ENCODE peak calls at places on chromosomes 1 and 21, in five cellular contexts. V is activated CD4-positive, alpha-beta T cell treated with anti-CD3 and anti-CD28 coated beads for 48 hours; C is RWPE1; Q is A172; H is GM10248. I is an unnamed sample.

GRCh38 chr1:18957136-18957521 is 653 bp upstream of the IFFO2 start:
- DNase-seq in V (no peak), C (no peak), Q (no peak), H (no peak), I (no peak)

GRCh38 chr1:1889847-1890505 is 911 bp downstream of the GNB1 start:
- DNase-seq in V (peak; percentile 57), C (peak; percentile 49), Q (peak; percentile 16), H (peak; percentile 74), I (peak; percentile 40)

GRCh38 chr1:51410568-51411460 is 80.5 kb upstream of the TTC39A start:
- DNase-seq in V (no peak), C (no peak), Q (no peak), H (peak; percentile 25), I (no peak)

GRCh38 chr1:43622901-43623780 is 26.8 kb upstream of the KDM4A start:
- DNase-seq in V (no peak), C (no peak), Q (no peak), H (no peak), I (no peak)

GRCh38 chr1:226827968-226828513 is 42.4 kb upstream of the PSEN2 start:
- DNase-seq in V (peak; percentile 98), C (peak; percentile 96), Q (peak; percentile 91), H (peak; percentile 94), I (peak; percentile 87)

GRCh38 chr1:65538664-65539063 is 118.2 kb downstream of the LEPR start:
- DNase-seq in V (no peak), C (no peak), Q (no peak), H (no peak), I (no peak)

GRCh38 chr1:28354121-28354520 is 15.4 kb upstream of the PHACTR4 start:
- DNase-seq in V (no peak), C (no peak), Q (peak; percentile 26), H (no peak), I (no peak)

GRCh38 chr1:78691995-78692747 is 42.5 kb downstream of the IFI44 start:
- DNase-seq in V (no peak), C (peak; percentile 40), Q (peak; percentile 58), H (no peak), I (no peak)

GRCh38 chr21:44648557-44649311 is 2.5 kb downstream of the KRTAP10-11 start:
- DNase-seq in V (no peak), C (no peak), Q (no peak), H (no peak), I (no peak)

GRCh38 chr1:62357916-62358315 is 38.7 kb upstream of the KANK4 start:
- DNase-seq in V (no peak), C (no peak), Q (no peak), H (no peak), I (no peak)

I was measured in central memory CD4-positive, alpha-beta T cell.